ENCODE peak calls at places on chromosomes 12 and 14, in nine cellular contexts. A is NCI-H460, Z is EL, N is HEK293T, T is astrocyte of the spinal cord, P is kidney tubule cell, M is cardiac muscle cell, W is stromal cell of bone marrow, K is right cardiac atrium. L is an unnamed sample.

GRCh38 chr14:70289138-70289537 is 70.3 kb downstream of the COX16 start:
- DNase-seq in M (no peak), P (no peak), A (no peak), K (no peak), T (no peak), N (no peak), W (no peak), Z (no peak), L (no peak)

GRCh38 chr12:32820376-32820931 is 64.8 kb upstream of the YARS2 start:
- DNase-seq in T (no peak), P (no peak), M (no peak), Z (no peak), K (no peak), A (no peak), W (no peak), N (no peak), L (no peak)

GRCh38 chr14:52067873-52068740 is 752 bp downstream of the NID2 start:
- DNase-seq in K (peak), A (no peak), T (no peak), P (peak), W (no peak), N (peak), M (peak), Z (peak), L (no peak)

GRCh38 chr14:53715390-53715730 is 241.3 kb downstream of the BMP4 start:
- DNase-seq in K (no peak), T (peak), A (no peak), P (peak), M (peak), W (peak), Z (peak), N (no peak), L (peak)

GRCh38 chr12:64922853-64923252 is 98.4 kb downstream of the TBC1D30 start:
- DNase-seq in A (no peak), W (no peak), N (no peak), K (no peak), P (no peak), T (no peak), Z (no peak), M (no peak), L (no peak)

GRCh38 chr14:70096866-70097265 is 91.9 kb downstream of the SLC8A3 start:
- DNase-seq in P (peak), K (no peak), T (no peak), W (peak), Z (peak), A (peak), N (peak), M (peak), L (no peak)

GRCh38 chr12:130826151-130826801 is 12.8 kb downstream of the STX2 start:
- DNase-seq in Z (peak), P (peak), K (no peak), N (peak), M (peak), A (peak), T (peak), W (no peak), L (peak)

GRCh38 chr12:46491548-46491947 is 119.0 kb upstream of the SLC38A2 start:
- DNase-seq in A (no peak), T (no peak), N (no peak), K (no peak), W (no peak), Z (no peak), P (no peak), M (no peak), L (no peak)

GRCh38 chr12:76726626-76727025 is 37.3 kb upstream of the ZDHHC17 start:
- DNase-seq in P (no peak), A (no peak), N (no peak), Z (no peak), W (no peak), T (no peak), K (no peak), M (no peak), L (no peak)

GRCh38 chr14:96129128-96129736 is 75.4 kb upstream of the BDKRB2 start:
- DNase-seq in T (no peak), N (no peak), K (no peak), W (no peak), A (no peak), M (no peak), P (no peak), Z (no peak), L (no peak)

GRCh38 chr12:112020947-112021457 is 7.8 kb downstream of the ERP29 start:
- DNase-seq in M (no peak), W (no peak), K (no peak), P (no peak), Z (no peak), A (no peak), N (no peak), T (no peak), L (no peak)

GRCh38 chr12:26918321-26919215 is 19.2 kb downstream of the INTS13 start:
- DNase-seq in K (no peak), M (no peak), Z (peak), P (no peak), N (no peak), W (no peak), A (no peak), T (no peak), L (no peak)

GRCh38 chr12:51593539-51593938 is 2.5 kb downstream of the SCN8A start:
- DNase-seq in M (peak), P (peak), N (peak), A (peak), Z (peak), W (peak), K (no peak), T (peak), L (peak)

GRCh38 chr12:83954071-83954789 is 958.4 kb downstream of the SLC6A15 start:
- DNase-seq in M (no peak), A (no peak), W (no peak), N (no peak), T (no peak), K (no peak), P (no peak), Z (no peak), L (no peak)

GRCh38 chr12:84627582-84627981 is 285.0 kb downstream of the SLC6A15 start:
- DNase-seq in M (peak), T (no peak), W (no peak), P (no peak), K (no peak), A (no peak), N (no peak), Z (no peak), L (no peak)